ENCODE peak calls at places on chromosomes 2 and 18, in ten cellular contexts. S is H9, N is Peyer's patch, O is fibroblast of pulmonary artery, X is AG04449, B is GM23338, H is WTC11, J is uterus, U is astrocyte, L is WERI-Rb-1. M is an unnamed sample.

GRCh38 chr18:11906926-11907874 is 917 bp downstream of the MPPE1 start:
- DNase-seq in S (no peak), N (no peak), O (peak), X (no peak), B (peak), H (peak), J (no peak), U (no peak), L (no peak), M (no peak)

GRCh38 chr2:237754849-237755248 is 43.7 kb upstream of the RBM44 start:
- DNase-seq in S (no peak), N (no peak), O (no peak), X (no peak), B (no peak), H (no peak), J (no peak), U (no peak), L (no peak), M (no peak)

GRCh38 chr2:127400897-127401756 is 13.4 kb upstream of the MAP3K2 start:
- DNase-seq in S (peak), N (peak), O (peak), X (no peak), B (peak), H (no peak), J (no peak), U (peak), L (no peak), M (no peak)

GRCh38 chr2:151395509-151396374 is 14.0 kb upstream of the RIF1 start:
- DNase-seq in S (no peak), N (no peak), O (no peak), X (no peak), B (no peak), H (no peak), J (no peak), U (no peak), L (no peak), M (no peak)

GRCh38 chr2:107688135-107688534 is 138.6 kb upstream of the RGPD4 start:
- DNase-seq in S (no peak), N (no peak), O (no peak), X (no peak), B (no peak), H (no peak), J (no peak), U (no peak), L (no peak), M (no peak)

GRCh38 chr2:238091426-238092060 is 8.6 kb upstream of the ESPNL start:
- DNase-seq in S (no peak), N (peak), O (no peak), X (no peak), B (no peak), H (no peak), J (no peak), U (no peak), L (no peak), M (no peak)

GRCh38 chr2:81648370-81648769 is 1343.8 kb upstream of the LRRTM1 start:
- DNase-seq in S (peak), N (no peak), O (no peak), X (no peak), B (peak), H (peak), J (no peak), U (no peak), L (no peak), M (no peak)

GRCh38 chr2:96608459-96609455 is 29.4 kb downstream of the KANSL3 start:
- DNase-seq in S (no peak), N (no peak), O (peak), X (no peak), B (no peak), H (no peak), J (no peak), U (peak), L (no peak), M (no peak)

GRCh38 chr18:43720036-43720435 is 442.7 kb upstream of the SYT4 start:
- DNase-seq in S (no peak), N (no peak), O (peak), X (peak), B (no peak), H (no peak), J (no peak), U (peak), L (no peak), M (no peak)

GRCh38 chr2:55111570-55112228 is 61.4 kb upstream of the RTN4 start:
- DNase-seq in S (peak), N (peak), O (peak), X (peak), B (peak), H (no peak), J (peak), U (peak), L (no peak), M (peak)

GRCh38 chr2:174035981-174036742 is 71.0 kb upstream of the SP3 start:
- DNase-seq in S (no peak), N (no peak), O (peak), X (no peak), B (peak), H (no peak), J (no peak), U (peak), L (no peak), M (no peak)

GRCh38 chr18:36372902-36373301 is 75.4 kb downstream of the FHOD3 start:
- DNase-seq in S (no peak), N (no peak), O (peak), X (peak), B (no peak), H (no peak), J (no peak), U (peak), L (no peak), M (no peak)

GRCh38 chr2:187689372-187689771 is 135.1 kb upstream of the TFPI start:
- DNase-seq in S (no peak), N (no peak), O (peak), X (no peak), B (no peak), H (no peak), J (no peak), U (peak), L (no peak), M (no peak)

GRCh38 chr18:34028341-34028740 is 196.4 kb downstream of the NOL4 start:
- DNase-seq in S (no peak), N (peak), O (no peak), X (no peak), B (no peak), H (no peak), J (no peak), U (peak), L (no peak), M (no peak)

GRCh38 chr2:191051825-191052778 is 38.1 kb upstream of the STAT1 start:
- DNase-seq in S (no peak), N (no peak), O (peak), X (no peak), B (peak), H (no peak), J (no peak), U (peak), L (no peak), M (no peak)

GRCh38 chr2:10863047-10863446 is 48.7 kb upstream of the KCNF1 start:
- DNase-seq in S (no peak), N (no peak), O (no peak), X (no peak), B (no peak), H (no peak), J (no peak), U (no peak), L (no peak), M (no peak)

GRCh38 chr2:21102356-21102755 is 21.4 kb upstream of the TDRD15 start:
- DNase-seq in S (no peak), N (no peak), O (no peak), X (no peak), B (no peak), H (no peak), J (no peak), U (no peak), L (no peak), M (no peak)

GRCh38 chr2:178279142-178279541 is 84.8 kb downstream of the OSBPL6 start:
- DNase-seq in S (no peak), N (no peak), O (peak), X (peak), B (peak), H (no peak), J (no peak), U (peak), L (no peak), M (no peak)

GRCh38 chr2:193695367-193695766 is 1500.6 kb upstream of the TMEFF2 start:
- DNase-seq in S (no peak), N (no peak), O (peak), X (no peak), B (peak), H (no peak), J (no peak), U (peak), L (peak), M (peak)

DNA sequence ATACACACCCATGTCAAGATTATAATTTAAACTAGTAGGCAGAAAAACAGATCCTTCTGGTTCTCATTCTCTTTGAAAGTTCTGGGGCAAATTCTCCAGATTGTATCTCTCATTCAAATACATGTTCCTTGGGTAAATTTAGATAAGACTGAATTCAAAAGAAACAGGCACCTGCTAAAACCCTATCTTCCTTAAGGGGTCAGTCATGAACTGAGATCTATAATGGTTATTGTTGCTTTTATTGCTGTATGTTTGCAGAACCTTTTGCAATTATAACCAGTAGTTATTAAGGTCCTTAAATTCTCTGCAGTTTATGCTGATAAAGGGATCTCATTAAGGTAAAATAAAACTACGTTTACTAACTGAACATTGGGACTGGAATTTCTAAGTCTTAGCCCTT is 83.5 kb downstream of the MYO5B start:
- DNase-seq in S (no peak), N (no peak), O (no peak), X (no peak), B (no peak), H (no peak), J (no peak), U (no peak), L (no peak), M (no peak)
- TF ChIP-seq CTCF in S (no peak), N (no peak), O (no peak), X (no peak), B (peak), H (no peak), J (no peak), U (no peak), L (peak), M (no peak)

GRCh38 chr2:71589763-71590162 is 136.4 kb downstream of the DYSF start:
- DNase-seq in S (no peak), N (no peak), O (no peak), X (no peak), B (no peak), H (no peak), J (no peak), U (no peak), L (no peak), M (no peak)

GRCh38 chr2:71583876-71584275 is 130.5 kb downstream of the DYSF start:
- DNase-seq in S (no peak), N (no peak), O (no peak), X (no peak), B (no peak), H (no peak), J (no peak), U (peak), L (no peak), M (no peak)

GRCh38 chr2:71587509-71588073 is 134.2 kb downstream of the DYSF start:
- DNase-seq in S (no peak), N (no peak), O (no peak), X (no peak), B (no peak), H (no peak), J (no peak), U (no peak), L (no peak), M (no peak)

GRCh38 chr2:71588497-71588896 is 135.1 kb downstream of the DYSF start:
- DNase-seq in S (no peak), N (no peak), O (no peak), X (no peak), B (no peak), H (no peak), J (no peak), U (no peak), L (no peak), M (no peak)

GRCh38 chr2:71586471-71586870 is 133.1 kb downstream of the DYSF start:
- DNase-seq in S (no peak), N (no peak), O (no peak), X (no peak), B (no peak), H (no peak), J (no peak), U (no peak), L (no peak), M (no peak)
- TF ChIP-seq CTCF in S (no peak), N (no peak), O (no peak), X (no peak), B (no peak), H (no peak), J (no peak), U (no peak), L (peak), M (no peak)

DNA sequence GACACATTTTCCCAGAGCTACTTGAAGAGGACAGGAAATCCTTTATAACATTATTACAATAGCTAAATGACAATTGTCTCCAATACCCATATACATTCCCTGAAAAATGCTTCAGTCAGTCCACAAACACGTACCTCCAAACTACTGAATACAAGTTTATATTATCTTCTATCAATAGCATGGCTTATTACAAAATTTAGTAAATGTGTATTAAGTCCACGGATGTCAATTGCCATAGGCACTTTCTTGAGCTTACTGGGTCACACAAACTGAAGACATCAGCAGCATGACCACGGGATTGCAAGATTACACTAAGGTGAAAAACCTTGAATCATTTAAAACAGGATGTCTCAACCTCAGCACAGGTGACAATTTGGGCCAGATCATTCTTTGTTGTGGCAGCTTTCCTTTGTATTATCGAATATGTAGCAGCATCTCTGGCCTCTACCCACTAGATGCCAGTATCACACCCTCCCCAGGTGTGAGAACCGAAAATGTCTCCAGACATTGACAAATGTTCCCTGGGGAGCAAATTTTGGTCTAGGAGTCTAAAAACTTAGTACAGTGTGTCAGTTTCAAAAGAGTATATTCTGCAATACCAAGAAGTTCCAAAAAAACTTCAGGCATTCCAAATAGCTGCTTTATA is 1.4 kb downstream of the MBD2 start:
- DNase-seq in S (no peak), N (peak), O (no peak), X (no peak), B (no peak), H (no peak), J (no peak), U (no peak), L (no peak), M (no peak)
- TF ChIP-seq CTCF in S (peak), N (no peak), O (peak), X (no peak), B (peak), H (no peak), J (no peak), U (no peak), L (no peak), M (no peak)

GRCh38 chr2:216351172-216351925 is 20.9 kb downstream of the MARCHF4 start:
- DNase-seq in S (no peak), N (no peak), O (peak), X (no peak), B (no peak), H (no peak), J (no peak), U (peak), L (no peak), M (no peak)

GRCh38 chr2:216349366-216349765 is 22.9 kb downstream of the MARCHF4 start:
- DNase-seq in S (peak), N (peak), O (no peak), X (no peak), B (peak), H (peak), J (no peak), U (no peak), L (no peak), M (peak)

GRCh38 chr2:216350214-216350789 is 22.0 kb downstream of the MARCHF4 start:
- DNase-seq in S (no peak), N (peak), O (peak), X (no peak), B (no peak), H (no peak), J (no peak), U (peak), L (no peak), M (no peak)

GRCh38 chr2:216346781-216347180 is 25.5 kb downstream of the MARCHF4 start:
- DNase-seq in S (no peak), N (no peak), O (no peak), X (no peak), B (no peak), H (no peak), J (no peak), U (no peak), L (no peak), M (no peak)

DNA sequence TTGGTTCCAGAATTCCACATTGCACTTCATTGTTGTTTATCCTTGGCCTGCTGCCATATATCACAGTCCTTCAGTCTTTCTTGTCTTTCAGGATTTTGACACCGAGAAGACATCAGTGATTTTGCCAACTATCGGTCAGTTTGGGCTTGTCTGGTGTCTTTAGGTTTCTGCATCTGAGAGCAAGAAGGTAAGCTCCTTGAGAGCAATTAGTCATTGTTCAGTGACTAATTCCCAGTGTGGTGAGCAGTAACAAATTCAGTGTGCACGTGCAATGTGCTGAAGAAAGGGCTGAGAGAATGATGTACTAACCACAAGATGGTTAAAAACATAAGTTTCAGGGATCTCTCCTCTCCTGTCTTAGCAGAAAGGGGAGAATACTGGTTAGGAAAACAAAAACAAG is 23.4 kb downstream of the MARCHF4 start:
- DNase-seq in S (no peak), N (no peak), O (peak), X (no peak), B (no peak), H (no peak), J (no peak), U (peak), L (no peak), M (no peak)
- TF ChIP-seq CTCF in S (no peak), N (no peak), O (no peak), X (no peak), B (no peak), H (no peak), J (no peak), U (no peak), L (no peak), M (no peak)